ENCODE peak calls at places on chromosome 20, in five cellular contexts. A is endothelial cell, J is heart left ventricle, R is Peyer's patch, U is upper lobe of right lung. N is an unnamed sample.
A peak's percentile ranks its signal among the peaks of the same experiment; 100 is the strongest.

GRCh38 chr20:25242231-25242630 is 5.7 kb upstream of the PYGB start:
- DNase-seq in A (no peak), U (no peak), R (no peak), J (no peak), N (no peak)

GRCh38 chr20:43973231-43973630 is 58.6 kb downstream of the TOX2 start:
- DNase-seq in J (no peak), R (peak; percentile 11), A (no peak), U (no peak), N (no peak)

GRCh38 chr20:57661201-57662027 is 41.2 kb upstream of the ZBP1 start:
- DNase-seq in A (no peak), J (peak; percentile 8), R (peak; percentile 43), U (peak; percentile 58), N (peak; percentile 89)

GRCh38 chr20:33063271-33063670 is 9.6 kb downstream of the BPIFB3 start:
- DNase-seq in A (no peak), R (no peak), U (no peak), J (no peak), N (no peak)

GRCh38 chr20:46400828-46401477 is 5.5 kb downstream of the ELMO2 start:
- DNase-seq in U (no peak), A (no peak), R (no peak), J (no peak), N (no peak)

GRCh38 chr20:4814696-4815252 is 93.1 kb downstream of the PRND start:
- DNase-seq in J (no peak), R (peak; percentile 89), U (peak; percentile 73), A (no peak), N (peak; percentile 72)

GRCh38 chr20:24785141-24785924 is 163.7 kb upstream of the CST7 start:
- DNase-seq in R (no peak), A (no peak), U (no peak), J (no peak), N (peak; percentile 43)

GRCh38 chr20:4088766-4089165 is 73.4 kb upstream of the RNF24 start:
- DNase-seq in J (no peak), A (no peak), R (peak; percentile 19), U (no peak), N (no peak)

GRCh38 chr20:32975698-32976674 is 28.2 kb downstream of the SUN5 start:
- DNase-seq in J (peak; percentile 51), U (peak; percentile 46), R (peak; percentile 35), A (no peak), N (peak; percentile 65)

GRCh38 chr20:51752343-51752951 is 15.7 kb downstream of the ATP9A start:
- DNase-seq in A (no peak), R (no peak), J (no peak), U (no peak), N (no peak)

GRCh38 chr20:50892394-50892793 is 38.8 kb downstream of the ADNP start:
- DNase-seq in J (no peak), U (no peak), A (no peak), R (no peak), N (no peak)

GRCh38 chr20:44253528-44253927 is 6.4 kb downstream of the GDAP1L1 start:
- DNase-seq in U (no peak), R (no peak), J (no peak), A (no peak), N (no peak)

GRCh38 chr20:48986899-48987298 is 59.2 kb upstream of the CSE1L start:
- DNase-seq in J (no peak), A (no peak), R (no peak), U (no peak), N (no peak)

GRCh38 chr20:44702776-44703175 is 12.4 kb upstream of the CCN5 start:
- DNase-seq in U (peak; percentile 80), A (no peak), J (peak; percentile 91), R (peak; percentile 86), N (no peak)

GRCh38 chr20:62210496-62210855 is 9.6 kb downstream of the HRH3 start:
- DNase-seq in U (no peak), A (no peak), R (no peak), J (no peak), N (no peak)

GRCh38 chr20:44583179-44583578 is 800 bp downstream of the PKIG start:
- DNase-seq in J (no peak), R (no peak), U (no peak), A (no peak), N (no peak)

GRCh38 chr20:11195169-11195568 is 521.4 kb upstream of the JAG1 start:
- DNase-seq in U (no peak), R (no peak), A (no peak), J (no peak), N (peak; percentile 72)

GRCh38 chr20:61117725-61118124 is 134.3 kb upstream of the CDH4 start:
- DNase-seq in A (no peak), U (no peak), R (no peak), J (no peak), N (no peak)

GRCh38 chr20:36644032-36644712 is 1.8 kb downstream of the SLA2 start:
- DNase-seq in J (no peak), U (peak; percentile 60), A (no peak), R (peak; percentile 79), N (no peak)

GRCh38 chr20:32231847-32232246 is 24.2 kb downstream of the POFUT1 start:
- DNase-seq in U (no peak), R (no peak), J (no peak), A (peak; percentile 22), N (peak; percentile 7)

GRCh38 chr20:1267809-1268374 is 1.8 kb downstream of the SNPH start:
- DNase-seq in A (no peak), J (no peak), R (no peak), U (no peak), N (no peak)

GRCh38 chr20:1265916-1266166 is 253 bp upstream of the SNPH start:
- DNase-seq in R (no peak), A (no peak), J (no peak), U (no peak), N (no peak)

GRCh38 chr20:1267161-1267560 is 1.1 kb downstream of the SNPH start:
- DNase-seq in A (no peak), R (no peak), U (no peak), J (no peak), N (no peak)

GRCh38 chr20:1265226-1265915 is 723 bp upstream of the SNPH start:
- DNase-seq in A (no peak), J (no peak), U (no peak), R (no peak), N (no peak)

GRCh38 chr20:1266167-1266973 is at the start of gene SNPH:
- DNase-seq in U (peak; percentile 80), J (peak; percentile 77), A (peak; percentile 53), R (peak; percentile 92), N (no peak)
- TF ChIP-seq CTCF in U (peak; percentile 7), J (no peak), A (no peak), R (no peak), N (no peak)

GRCh38 chr20:21796059-21796458 is 90.6 kb downstream of the PAX1 start:
- DNase-seq in A (no peak), J (no peak), U (no peak), R (no peak), N (no peak)
- TF ChIP-seq CTCF in A (no peak), J (no peak), U (no peak), R (no peak), N (no peak)

GRCh38 chr20:14877616-14878015 is 540.2 kb upstream of the FLRT3 start:
- DNase-seq in J (no peak), A (no peak), U (no peak), R (no peak), N (no peak)

GRCh38 chr20:14879020-14879697 is 541.7 kb upstream of the FLRT3 start:
- DNase-seq in R (no peak), J (no peak), A (no peak), U (no peak), N (no peak)

GRCh38 chr20:14881518-14881917 is 544.1 kb upstream of the FLRT3 start:
- DNase-seq in U (no peak), J (no peak), A (no peak), R (no peak), N (no peak)

GRCh38 chr20:14878676-14879019 is 541.2 kb upstream of the FLRT3 start:
- DNase-seq in A (no peak), R (no peak), J (no peak), U (no peak), N (no peak)

GRCh38 chr20:14879839-14880238 is 542.4 kb upstream of the FLRT3 start:
- DNase-seq in J (no peak), R (no peak), A (no peak), U (no peak), N (no peak)
- TF ChIP-seq CTCF in J (no peak), R (no peak), A (no peak), U (no peak), N (no peak)

DNA sequence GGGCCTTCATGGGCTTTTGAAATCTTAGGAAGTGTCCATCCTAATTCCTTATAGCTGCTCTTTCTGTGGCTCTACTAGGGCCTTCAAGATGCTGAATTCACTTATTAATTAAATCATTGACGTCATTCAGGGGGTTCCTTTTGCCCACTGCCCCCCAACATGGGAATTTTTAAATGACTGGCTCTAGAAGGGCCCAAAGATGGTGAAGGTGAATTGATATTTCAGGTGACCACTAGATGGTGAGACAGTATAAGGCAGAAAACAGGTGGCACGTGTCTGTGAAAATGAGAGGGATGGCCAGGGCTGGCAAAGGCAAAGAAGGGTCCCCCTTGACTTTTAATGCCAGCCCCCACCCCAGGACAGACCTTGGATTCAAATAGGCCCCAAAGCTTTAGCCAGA is 11.8 kb downstream of the GNAS start:
- DNase-seq in A (no peak), J (no peak), U (no peak), R (no peak), N (no peak)
- TF ChIP-seq CTCF in A (no peak), J (no peak), U (no peak), R (no peak), N (peak; percentile 39)

DNA sequence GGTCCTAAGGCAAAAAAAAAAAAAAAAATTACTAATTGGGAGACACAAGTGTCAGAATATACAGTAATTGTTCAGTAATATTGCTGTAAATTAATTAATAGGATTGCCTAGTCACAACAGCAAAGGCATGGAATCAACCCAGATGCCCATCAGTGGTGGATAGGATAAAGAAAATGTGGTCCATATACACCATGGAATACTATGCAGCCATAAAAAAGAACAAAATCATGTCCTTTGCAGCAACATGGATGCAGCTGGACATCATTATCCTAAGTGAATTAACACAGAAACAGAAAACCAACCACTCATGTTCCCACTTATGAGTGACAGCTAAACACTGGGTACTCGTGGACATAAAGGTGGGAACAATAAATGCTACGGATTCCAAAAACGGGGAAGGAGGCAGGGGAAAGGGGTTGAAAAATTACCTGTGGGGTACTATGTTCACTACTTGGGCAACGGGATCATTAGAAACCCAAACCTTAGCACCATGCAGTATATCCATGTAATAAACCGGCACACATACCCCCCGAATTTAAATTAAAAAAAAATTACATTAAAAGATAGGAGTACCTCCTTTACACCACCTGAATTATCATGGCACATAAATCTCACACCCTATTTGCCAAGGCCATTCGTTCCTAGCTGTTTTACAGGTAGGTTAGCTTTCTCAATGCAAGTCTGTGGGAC is 689 bp upstream of the PFDN4 start:
- DNase-seq in R (no peak), A (no peak), U (no peak), J (no peak), N (no peak)
- TF ChIP-seq CTCF in R (no peak), A (no peak), U (no peak), J (no peak), N (no peak)

GRCh38 chr20:39429716-39430115 is 467.6 kb downstream of the DHX35 start:
- DNase-seq in R (no peak), A (peak; percentile 4), U (no peak), J (no peak), N (no peak)
- TF ChIP-seq CTCF in R (no peak), A (peak; percentile 58), U (peak; percentile 29), J (peak; percentile 11), N (peak; percentile 71)